ENCODE peak calls at places on chromosomes 7 and 10, in nine cellular contexts. One of them, this sample, is unnamed.

GRCh38 chr7:26655761-26656160 is 208.6 kb downstream of the SKAP2 start:
- DNase-seq in upper lobe of right lung: no peak
- DNase-seq in AG04450: no peak
- DNase-seq in cardiac muscle cell: peak; percentile 46
- DNase-seq in tibial artery: no peak
- DNase-seq in psoas muscle: no peak
- DNase-seq in ovary: no peak
- DNase-seq in Peyer's patch: no peak
- DNase-seq in H9: no peak
- DNase-seq in this sample: no peak

GRCh38 chr7:2253525-2254244 is 11.7 kb downstream of the NUDT1 start:
- DNase-seq in upper lobe of right lung: no peak
- DNase-seq in AG04450: no peak
- DNase-seq in cardiac muscle cell: no peak
- DNase-seq in tibial artery: no peak
- DNase-seq in psoas muscle: no peak
- DNase-seq in ovary: no peak
- DNase-seq in Peyer's patch: no peak
- DNase-seq in H9: no peak
- DNase-seq in this sample: no peak

GRCh38 chr10:59126992-59127391 is 49.5 kb upstream of the PHYHIPL start:
- DNase-seq in upper lobe of right lung: no peak
- DNase-seq in AG04450: no peak
- DNase-seq in cardiac muscle cell: no peak
- DNase-seq in tibial artery: no peak
- DNase-seq in psoas muscle: no peak
- DNase-seq in ovary: no peak
- DNase-seq in Peyer's patch: no peak
- DNase-seq in H9: no peak
- DNase-seq in this sample: no peak

GRCh38 chr7:99806839-99807478 is 20.9 kb upstream of the CYP3A43 start:
- DNase-seq in upper lobe of right lung: no peak
- DNase-seq in AG04450: no peak
- DNase-seq in cardiac muscle cell: no peak
- DNase-seq in tibial artery: no peak
- DNase-seq in psoas muscle: no peak
- DNase-seq in ovary: no peak
- DNase-seq in Peyer's patch: no peak
- DNase-seq in H9: no peak
- DNase-seq in this sample: no peak

GRCh38 chr10:48447356-48448215 is 141.1 kb downstream of the MAPK8 start:
- DNase-seq in upper lobe of right lung: peak; percentile 47
- DNase-seq in AG04450: no peak
- DNase-seq in cardiac muscle cell: no peak
- DNase-seq in tibial artery: peak; percentile 50
- DNase-seq in psoas muscle: no peak
- DNase-seq in ovary: no peak
- DNase-seq in Peyer's patch: peak; percentile 26
- DNase-seq in H9: no peak
- DNase-seq in this sample: peak; percentile 46

GRCh38 chr7:96308253-96308949 is 13.5 kb downstream of the SLC25A13 start:
- DNase-seq in upper lobe of right lung: no peak
- DNase-seq in AG04450: no peak
- DNase-seq in cardiac muscle cell: peak; percentile 40
- DNase-seq in tibial artery: no peak
- DNase-seq in psoas muscle: no peak
- DNase-seq in ovary: no peak
- DNase-seq in Peyer's patch: no peak
- DNase-seq in H9: peak; percentile 58
- DNase-seq in this sample: no peak

GRCh38 chr7:85102813-85103350 is 84.0 kb downstream of the SEMA3D start:
- DNase-seq in upper lobe of right lung: no peak
- DNase-seq in AG04450: no peak
- DNase-seq in cardiac muscle cell: no peak
- DNase-seq in tibial artery: no peak
- DNase-seq in psoas muscle: no peak
- DNase-seq in ovary: no peak
- DNase-seq in Peyer's patch: no peak
- DNase-seq in H9: no peak
- DNase-seq in this sample: no peak

GRCh38 chr10:65133652-65134051 is 1612.5 kb downstream of the REEP3 start:
- DNase-seq in upper lobe of right lung: no peak
- DNase-seq in AG04450: no peak
- DNase-seq in cardiac muscle cell: no peak
- DNase-seq in tibial artery: no peak
- DNase-seq in psoas muscle: no peak
- DNase-seq in ovary: no peak
- DNase-seq in Peyer's patch: no peak
- DNase-seq in H9: no peak
- DNase-seq in this sample: no peak

GRCh38 chr10:130022071-130022470 is 58.0 kb upstream of the EBF3 start:
- DNase-seq in upper lobe of right lung: no peak
- DNase-seq in AG04450: no peak
- DNase-seq in cardiac muscle cell: no peak
- DNase-seq in tibial artery: peak; percentile 53
- DNase-seq in psoas muscle: no peak
- DNase-seq in ovary: no peak
- DNase-seq in Peyer's patch: peak; percentile 14
- DNase-seq in H9: peak; percentile 9
- DNase-seq in this sample: no peak

GRCh38 chr7:158409120-158409519 is 178.5 kb downstream of the PTPRN2 start:
- DNase-seq in upper lobe of right lung: peak; percentile 45
- DNase-seq in AG04450: no peak
- DNase-seq in cardiac muscle cell: no peak
- DNase-seq in tibial artery: peak; percentile 43
- DNase-seq in psoas muscle: no peak
- DNase-seq in ovary: no peak
- DNase-seq in Peyer's patch: no peak
- DNase-seq in H9: no peak
- DNase-seq in this sample: no peak

GRCh38 chr10:118497227-118497626 is 98.2 kb downstream of the PRLHR start:
- DNase-seq in upper lobe of right lung: no peak
- DNase-seq in AG04450: no peak
- DNase-seq in cardiac muscle cell: no peak
- DNase-seq in tibial artery: no peak
- DNase-seq in psoas muscle: no peak
- DNase-seq in ovary: no peak
- DNase-seq in Peyer's patch: no peak
- DNase-seq in H9: no peak
- DNase-seq in this sample: no peak

GRCh38 chr7:94250124-94250523 is 144.6 kb upstream of the COL1A2 start:
- DNase-seq in upper lobe of right lung: no peak
- DNase-seq in AG04450: no peak
- DNase-seq in cardiac muscle cell: no peak
- DNase-seq in tibial artery: no peak
- DNase-seq in psoas muscle: no peak
- DNase-seq in ovary: no peak
- DNase-seq in Peyer's patch: no peak
- DNase-seq in H9: no peak
- DNase-seq in this sample: no peak

GRCh38 chr7:68143345-68143744 is 1146.7 kb downstream of the TYW1 start:
- DNase-seq in upper lobe of right lung: no peak
- DNase-seq in AG04450: no peak
- DNase-seq in cardiac muscle cell: no peak
- DNase-seq in tibial artery: no peak
- DNase-seq in psoas muscle: no peak
- DNase-seq in ovary: no peak
- DNase-seq in Peyer's patch: no peak
- DNase-seq in H9: no peak
- DNase-seq in this sample: no peak

DNA sequence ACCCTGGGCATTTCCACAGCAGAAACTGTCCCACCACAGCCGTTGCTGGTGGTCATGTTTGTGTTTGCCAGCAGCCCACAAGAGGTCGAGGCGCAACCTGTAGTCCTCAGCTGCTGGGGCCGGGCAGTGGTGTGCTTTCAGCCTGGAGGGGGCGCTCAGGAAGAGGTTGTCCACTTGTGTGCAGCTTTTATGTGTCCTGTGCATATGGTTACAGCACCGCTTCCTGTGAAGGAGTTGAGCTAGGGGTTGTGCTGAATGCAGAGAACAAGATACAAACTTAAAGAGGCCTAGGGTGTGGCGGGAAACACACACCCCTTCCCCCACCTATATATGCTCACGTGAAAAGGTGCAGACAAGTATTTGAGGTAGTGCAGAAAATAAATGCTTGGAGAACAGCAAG is 29.5 kb upstream of the PFKFB3 start:
- DNase-seq in upper lobe of right lung: no peak
- DNase-seq in AG04450: no peak
- DNase-seq in cardiac muscle cell: peak; percentile 42
- DNase-seq in tibial artery: no peak
- DNase-seq in psoas muscle: no peak
- DNase-seq in ovary: no peak
- DNase-seq in Peyer's patch: peak; percentile 77
- DNase-seq in H9: peak; percentile 63
- DNase-seq in this sample: no peak
- TF ChIP-seq CTCF in upper lobe of right lung: peak; percentile 11
- TF ChIP-seq CTCF in AG04450: peak; percentile 14
- TF ChIP-seq CTCF in cardiac muscle cell: peak; percentile 27
- TF ChIP-seq CTCF in tibial artery: no peak
- TF ChIP-seq CTCF in psoas muscle: peak; percentile 25
- TF ChIP-seq CTCF in ovary: no peak
- TF ChIP-seq CTCF in Peyer's patch: peak; percentile 13
- TF ChIP-seq CTCF in H9: peak; percentile 64
- TF ChIP-seq CTCF in this sample: no peak

DNA sequence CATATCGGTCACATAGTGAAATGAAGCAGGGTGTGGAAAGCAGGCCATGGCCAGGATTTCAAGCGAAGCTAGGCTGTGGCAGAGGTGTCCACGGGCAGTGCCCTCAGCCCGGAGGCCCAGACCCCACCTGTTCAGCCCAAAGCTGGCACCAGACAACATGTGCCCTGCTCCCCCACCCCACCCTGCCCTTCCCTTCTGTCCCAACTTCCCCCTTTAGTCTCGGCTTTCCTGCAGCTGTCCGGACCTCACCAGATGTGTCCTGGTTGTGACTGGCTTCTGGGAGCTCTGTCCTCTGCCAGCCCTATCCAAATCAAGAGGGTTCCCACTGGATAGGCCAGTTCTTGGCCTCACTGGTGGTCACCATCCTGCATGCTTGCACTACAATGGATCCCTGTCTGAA is 37.3 kb downstream of the ADAM12 start:
- DNase-seq in upper lobe of right lung: no peak
- DNase-seq in AG04450: no peak
- DNase-seq in cardiac muscle cell: no peak
- DNase-seq in tibial artery: no peak
- DNase-seq in psoas muscle: no peak
- DNase-seq in ovary: no peak
- DNase-seq in Peyer's patch: no peak
- DNase-seq in H9: no peak
- DNase-seq in this sample: no peak
- H3K27ac ChIP-seq in upper lobe of right lung: no peak overlapping the region
- H3K27ac ChIP-seq in AG04450: no peak overlapping the region
- H3K27ac ChIP-seq in cardiac muscle cell: no peak overlapping the region
- H3K27ac ChIP-seq in tibial artery: no peak overlapping the region
- H3K27ac ChIP-seq in psoas muscle: no peak overlapping the region
- H3K27ac ChIP-seq in ovary: no peak overlapping the region
- H3K27ac ChIP-seq in Peyer's patch: no peak overlapping the region
- H3K27ac ChIP-seq in H9: no peak overlapping the region
- H3K27ac ChIP-seq in this sample: no peak overlapping the region

DNA sequence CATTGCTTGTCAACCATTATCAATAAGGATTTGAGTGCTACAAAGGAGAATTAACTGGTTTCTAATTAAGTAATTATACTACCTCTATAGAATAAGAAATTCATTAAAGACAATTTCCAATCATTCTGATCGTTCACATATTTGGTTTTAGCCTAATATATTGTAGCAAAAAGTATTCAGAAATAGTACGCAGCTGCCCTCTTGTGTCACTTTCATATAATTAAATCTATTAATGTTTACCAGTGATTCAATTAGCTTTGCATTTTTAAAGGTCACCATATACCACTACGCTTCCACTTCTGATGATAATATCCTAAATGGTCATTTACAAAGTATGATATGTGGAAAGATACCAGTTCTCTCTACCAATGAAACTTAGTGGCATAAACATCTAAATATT is 128.3 kb downstream of the NEBL start:
- DNase-seq in upper lobe of right lung: no peak
- DNase-seq in AG04450: no peak
- DNase-seq in cardiac muscle cell: peak; percentile 68
- DNase-seq in tibial artery: no peak
- DNase-seq in psoas muscle: no peak
- DNase-seq in ovary: no peak
- DNase-seq in Peyer's patch: no peak
- DNase-seq in H9: no peak
- DNase-seq in this sample: no peak
- TF ChIP-seq CTCF in upper lobe of right lung: peak; percentile 38
- TF ChIP-seq CTCF in AG04450: no peak
- TF ChIP-seq CTCF in cardiac muscle cell: peak; percentile 19
- TF ChIP-seq CTCF in tibial artery: peak; percentile 51
- TF ChIP-seq CTCF in psoas muscle: peak; percentile 46
- TF ChIP-seq CTCF in ovary: no peak
- TF ChIP-seq CTCF in Peyer's patch: peak; percentile 49
- TF ChIP-seq CTCF in H9: peak; percentile 70
- TF ChIP-seq CTCF in this sample: peak; percentile 41

GRCh38 chr10:88881335-88881734 is 1.3 kb downstream of the STAMBPL1 start:
- DNase-seq in upper lobe of right lung: no peak
- DNase-seq in AG04450: no peak
- DNase-seq in cardiac muscle cell: no peak
- DNase-seq in tibial artery: no peak
- DNase-seq in psoas muscle: no peak
- DNase-seq in ovary: no peak
- DNase-seq in Peyer's patch: no peak
- DNase-seq in H9: no peak
- DNase-seq in this sample: no peak
- H3K27ac ChIP-seq in upper lobe of right lung: peak overlapping the region; percentile 90
- H3K27ac ChIP-seq in AG04450: peak overlapping the region; percentile 88
- H3K27ac ChIP-seq in cardiac muscle cell: no peak overlapping the region
- H3K27ac ChIP-seq in tibial artery: peak overlapping the region; percentile 82
- H3K27ac ChIP-seq in psoas muscle: peak overlapping the region; percentile 75
- H3K27ac ChIP-seq in ovary: peak overlapping the region; percentile 94
- H3K27ac ChIP-seq in Peyer's patch: peak overlapping the region; percentile 95
- H3K27ac ChIP-seq in H9: no peak overlapping the region
- H3K27ac ChIP-seq in this sample: peak overlapping the region; percentile 95

GRCh38 chr7:48388922-48389321 is 217.7 kb downstream of the ABCA13 start:
- DNase-seq in upper lobe of right lung: no peak
- DNase-seq in AG04450: no peak
- DNase-seq in cardiac muscle cell: no peak
- DNase-seq in tibial artery: no peak
- DNase-seq in psoas muscle: no peak
- DNase-seq in ovary: no peak
- DNase-seq in Peyer's patch: no peak
- DNase-seq in H9: no peak
- DNase-seq in this sample: no peak

GRCh38 chr7:48389977-48390376 is 218.7 kb downstream of the ABCA13 start:
- DNase-seq in upper lobe of right lung: no peak
- DNase-seq in AG04450: peak; percentile 16
- DNase-seq in cardiac muscle cell: no peak
- DNase-seq in tibial artery: no peak
- DNase-seq in psoas muscle: no peak
- DNase-seq in ovary: no peak
- DNase-seq in Peyer's patch: no peak
- DNase-seq in H9: no peak
- DNase-seq in this sample: no peak

GRCh38 chr7:48387916-48388315 is 216.7 kb downstream of the ABCA13 start:
- DNase-seq in upper lobe of right lung: no peak
- DNase-seq in AG04450: no peak
- DNase-seq in cardiac muscle cell: no peak
- DNase-seq in tibial artery: no peak
- DNase-seq in psoas muscle: no peak
- DNase-seq in ovary: no peak
- DNase-seq in Peyer's patch: no peak
- DNase-seq in H9: no peak
- DNase-seq in this sample: no peak

GRCh38 chr7:48384180-48384752 is 213.0 kb downstream of the ABCA13 start:
- DNase-seq in upper lobe of right lung: no peak
- DNase-seq in AG04450: no peak
- DNase-seq in cardiac muscle cell: no peak
- DNase-seq in tibial artery: no peak
- DNase-seq in psoas muscle: no peak
- DNase-seq in ovary: no peak
- DNase-seq in Peyer's patch: no peak
- DNase-seq in H9: no peak
- DNase-seq in this sample: no peak
- TF ChIP-seq CTCF in upper lobe of right lung: no peak
- TF ChIP-seq CTCF in AG04450: no peak
- TF ChIP-seq CTCF in cardiac muscle cell: no peak
- TF ChIP-seq CTCF in tibial artery: no peak
- TF ChIP-seq CTCF in psoas muscle: no peak
- TF ChIP-seq CTCF in ovary: no peak
- TF ChIP-seq CTCF in Peyer's patch: no peak
- TF ChIP-seq CTCF in H9: peak; percentile 32
- TF ChIP-seq CTCF in this sample: no peak